ENCODE peak calls at places on chromosomes 5 and 9, in four cellular contexts. Z is IMR-90, Y is mesendoderm, B is mesenchymal stem cell. K is an unnamed sample.

GRCh38 chr5:171092194-171092593 is 216.9 kb upstream of the TLX3 start:
- DNase-seq in Z (peak; percentile 68), Y (peak; percentile 10), B (peak; percentile 54), K (no peak)

GRCh38 chr5:110514030-110514429 is 212.4 kb downstream of the TMEM232 start:
- DNase-seq in Z (no peak), Y (no peak), B (no peak), K (no peak)

GRCh38 chr5:178120661-178121357 is 7.5 kb downstream of the N4BP3 start:
- DNase-seq in Z (peak; percentile 76), Y (peak; percentile 72), B (peak; percentile 9), K (peak; percentile 88)

GRCh38 chr5:33241826-33242225 is 198.9 kb upstream of the TARS1 start:
- DNase-seq in Z (no peak), Y (peak; percentile 23), B (peak; percentile 14), K (no peak)

GRCh38 chr5:177462702-177463101 is 10.7 kb downstream of the DBN1 start:
- DNase-seq in Z (no peak), Y (no peak), B (no peak), K (no peak)

GRCh38 chr5:103218164-103218563 is 40.4 kb upstream of the MACIR start:
- DNase-seq in Z (peak; percentile 87), Y (no peak), B (peak; percentile 82), K (no peak)

GRCh38 chr5:80220268-80220897 is 35.5 kb downstream of the SERINC5 start:
- DNase-seq in Z (no peak), Y (peak; percentile 31), B (no peak), K (no peak)

GRCh38 chr5:175045820-175046219 is 321.4 kb downstream of the MSX2 start:
- DNase-seq in Z (no peak), Y (no peak), B (no peak), K (no peak)

GRCh38 chr5:132506094-132506692 is 15.6 kb upstream of the IRF1 start:
- DNase-seq in Z (peak; percentile 98), Y (peak; percentile 56), B (peak; percentile 93), K (peak; percentile 17)

GRCh38 chr5:21219255-21219654 is 1231.3 kb upstream of the CDH18 start:
- DNase-seq in Z (no peak), Y (peak; percentile 5), B (no peak), K (no peak)

GRCh38 chr5:115549154-115549553 is 4.6 kb upstream of the FEM1C start:
- DNase-seq in Z (peak; percentile 19), Y (peak; percentile 85), B (no peak), K (peak; percentile 80)

GRCh38 chr5:8327016-8327415 is 458.1 kb downstream of the MTRR start:
- DNase-seq in Z (no peak), Y (peak; percentile 83), B (no peak), K (no peak)

GRCh38 chr9:135474915-135475314 is 4.7 kb upstream of the PPP1R26 start:
- DNase-seq in Z (no peak), Y (peak; percentile 66), B (peak; percentile 22), K (peak; percentile 76)

GRCh38 chr9:127904518-127904887 is 5.1 kb upstream of the ST6GALNAC6 start:
- DNase-seq in Z (no peak), Y (peak; percentile 43), B (no peak), K (peak; percentile 66)

GRCh38 chr5:57171818-57172465 is 1.9 kb upstream of the GPBP1 start:
- DNase-seq in Z (peak; percentile 54), Y (no peak), B (peak; percentile 59), K (no peak)

GRCh38 chr9:75873707-75874106 is 16.8 kb upstream of the PCSK5 start:
- DNase-seq in Z (no peak), Y (no peak), B (no peak), K (no peak)

GRCh38 chr5:139454568-139455290 is 7.8 kb downstream of the ECSCR start:
- DNase-seq in Z (no peak), Y (no peak), B (no peak), K (no peak)

GRCh38 chr5:32848681-32849080 is 137.6 kb downstream of the NPR3 start:
- DNase-seq in Z (peak; percentile 60), Y (no peak), B (no peak), K (no peak)

GRCh38 chr5:110086658-110087388 is 397.1 kb downstream of the MAN2A1 start:
- DNase-seq in Z (peak; percentile 29), Y (no peak), B (peak; percentile 96), K (no peak)

GRCh38 chr9:14312721-14313377 is 1.1 kb downstream of the NFIB start:
- DNase-seq in Z (no peak), Y (peak; percentile 46), B (peak; percentile 14), K (peak; percentile 56)

GRCh38 chr5:142474426-142474825 is 149.6 kb upstream of the SPRY4 start:
- DNase-seq in Z (no peak), Y (peak; percentile 81), B (peak; percentile 37), K (no peak)

GRCh38 chr5:61295365-61295764 is 36.7 kb upstream of the ZSWIM6 start:
- DNase-seq in Z (no peak), Y (no peak), B (no peak), K (no peak)

GRCh38 chr5:149358294-149358651 is 427 bp downstream of the PCYOX1L start:
- DNase-seq in Z (no peak), Y (no peak), B (no peak), K (no peak)

GRCh38 chr5:167634432-167634831 is 657.0 kb upstream of the WWC1 start:
- DNase-seq in Z (peak; percentile 74), Y (no peak), B (peak; percentile 92), K (no peak)

GRCh38 chr9:124267271-124267807 is 9.6 kb downstream of the NEK6 start:
- DNase-seq in Z (peak; percentile 85), Y (no peak), B (peak; percentile 77), K (no peak)

GRCh38 chr5:53362521-53362941 is 117.9 kb upstream of the FST start:
- DNase-seq in Z (peak; percentile 97), Y (no peak), B (peak; percentile 86), K (no peak)

GRCh38 chr5:74232281-74232680 is 408.2 kb downstream of the ENC1 start:
- DNase-seq in Z (peak; percentile 92), Y (no peak), B (peak; percentile 56), K (no peak)

GRCh38 chr5:62354028-62354874 is 48.2 kb downstream of the KIF2A start:
- DNase-seq in Z (peak; percentile 65), Y (peak; percentile 41), B (peak; percentile 66), K (no peak)

GRCh38 chr5:130762031-130762430 is 403.0 kb downstream of the HINT1 start:
- DNase-seq in Z (no peak), Y (no peak), B (peak; percentile 42), K (no peak)

GRCh38 chr5:142977363-142978051 is 207.3 kb downstream of the ARHGAP26 start:
- DNase-seq in Z (peak; percentile 94), Y (peak; percentile 67), B (peak; percentile 93), K (no peak)

GRCh38 chr9:132834343-132834742 is 43.7 kb downstream of the AK8 start:
- DNase-seq in Z (no peak), Y (no peak), B (no peak), K (no peak)

GRCh38 chr5:75672616-75673015 is 44.6 kb downstream of the POC5 start:
- DNase-seq in Z (peak; percentile 47), Y (no peak), B (peak; percentile 47), K (no peak)
- H2AK5ac ChIP-seq in Z (no peak overlapping the region), Y (no peak overlapping the region), B (no peak overlapping the region), K (no peak overlapping the region)

GRCh38 chr5:6478793-6479192 is 30.1 kb downstream of the UBE2QL1 start:
- DNase-seq in Z (no peak), Y (no peak), B (no peak), K (no peak)

GRCh38 chr5:6472792-6473191 is 24.1 kb downstream of the UBE2QL1 start:
- DNase-seq in Z (no peak), Y (no peak), B (no peak), K (no peak)

GRCh38 chr5:6475626-6476312 is 27.1 kb downstream of the UBE2QL1 start:
- DNase-seq in Z (no peak), Y (peak; percentile 63), B (no peak), K (peak; percentile 95)

GRCh38 chr5:6473284-6473683 is 24.6 kb downstream of the UBE2QL1 start:
- DNase-seq in Z (no peak), Y (no peak), B (no peak), K (no peak)

GRCh38 chr5:6476313-6476661 is 27.6 kb downstream of the UBE2QL1 start:
- DNase-seq in Z (no peak), Y (no peak), B (no peak), K (no peak)
- H2BK5ac ChIP-seq in Z (no peak overlapping the region), Y (no peak overlapping the region), B (no peak overlapping the region), K (no peak overlapping the region)

GRCh38 chr9:86764230-86765039 is 182.9 kb downstream of the GAS1 start:
- DNase-seq in Z (no peak), Y (no peak), B (no peak), K (no peak)

GRCh38 chr9:86765040-86765343 is 182.3 kb downstream of the GAS1 start:
- DNase-seq in Z (no peak), Y (no peak), B (no peak), K (no peak)

GRCh38 chr9:86767373-86767772 is 179.9 kb downstream of the GAS1 start:
- DNase-seq in Z (no peak), Y (no peak), B (no peak), K (no peak)

GRCh38 chr9:86766912-86767311 is 180.4 kb downstream of the GAS1 start:
- DNase-seq in Z (peak; percentile 89), Y (peak; percentile 59), B (peak; percentile 18), K (no peak)

DNA sequence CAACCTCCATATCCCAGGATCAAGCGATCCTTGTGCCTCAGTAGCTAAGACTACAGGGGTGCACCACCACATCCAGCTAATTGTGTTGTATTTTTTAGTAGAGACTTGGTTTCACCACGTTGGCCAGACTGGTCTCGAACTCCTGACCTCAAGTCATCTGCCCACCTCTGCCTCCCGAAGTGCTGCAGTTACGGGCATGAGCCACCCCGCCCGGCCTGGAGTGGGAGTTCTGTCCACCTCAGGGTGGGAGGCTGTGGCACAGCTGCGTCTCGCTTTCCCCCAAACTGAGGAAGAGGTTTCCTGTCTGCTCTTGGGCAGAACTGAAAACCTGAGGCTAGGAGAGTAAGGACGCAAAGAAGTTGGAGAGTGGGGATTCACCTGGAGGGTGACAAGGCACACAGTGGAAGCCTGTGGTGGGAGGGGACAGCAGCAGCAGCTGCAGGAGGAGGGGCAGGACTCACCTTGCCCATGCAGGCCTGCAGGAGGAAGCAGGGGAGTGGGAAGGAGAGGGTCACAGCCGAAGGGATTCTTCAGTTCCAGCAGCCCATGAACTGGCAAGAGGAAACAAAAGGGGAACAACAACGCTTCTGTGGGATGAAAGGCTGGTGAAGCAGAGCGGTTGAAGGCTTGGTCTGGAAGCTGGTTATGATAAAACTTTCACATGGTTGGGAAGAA is 181.4 kb downstream of the GAS1 start:
- DNase-seq in Z (no peak), Y (peak; percentile 18), B (no peak), K (peak; percentile 40)
- H2AK5ac ChIP-seq in Z (peak overlapping the region; percentile 93), Y (no peak overlapping the region), B (no peak overlapping the region), K (no peak overlapping the region)

GRCh38 chr5:98929982-98930355 is 1.2 kb upstream of the CHD1 start:
- DNase-seq in Z (no peak), Y (no peak), B (no peak), K (no peak)
- H2BK5ac ChIP-seq in Z (no peak overlapping the region), Y (no peak overlapping the region), B (no peak overlapping the region), K (no peak overlapping the region)

GRCh38 chr5:154524181-154524580 is 46.2 kb upstream of the HAND1 start:
- DNase-seq in Z (no peak), Y (peak; percentile 20), B (no peak), K (no peak)
- H2AK5ac ChIP-seq in Z (no peak overlapping the region), Y (peak overlapping the region; percentile 75), B (no peak overlapping the region), K (no peak overlapping the region)